ENCODE peak calls at places on chromosomes 6 and 20, in four cellular contexts. One of them, this sample, is unnamed.

GRCh38 chr20:52812231-52812847 is 159.8 kb upstream of the TSHZ2 start:
- DNase-seq in H1: no peak
- DNase-seq in mesendoderm: peak
- DNase-seq in H9: no peak
- DNase-seq in this sample: no peak

GRCh38 chr20:3727333-3728035 is 5.0 kb upstream of the HSPA12B start:
- DNase-seq in H1: no peak
- DNase-seq in mesendoderm: peak
- DNase-seq in H9: no peak
- DNase-seq in this sample: peak

GRCh38 chr6:31918069-31918725 is 9.3 kb upstream of the C2 start:
- DNase-seq in H1: no peak
- DNase-seq in mesendoderm: no peak
- DNase-seq in H9: no peak
- DNase-seq in this sample: no peak

GRCh38 chr20:36235892-36236785 is at the start of gene AAR2:
- DNase-seq in H1: peak
- DNase-seq in mesendoderm: peak
- DNase-seq in H9: peak
- DNase-seq in this sample: peak

GRCh38 chr6:143513410-143513809 is 1.9 kb upstream of the FUCA2 start:
- DNase-seq in H1: peak
- DNase-seq in mesendoderm: peak
- DNase-seq in H9: peak
- DNase-seq in this sample: no peak

GRCh38 chr6:44629636-44630035 is 242.1 kb downstream of the CDC5L start:
- DNase-seq in H1: no peak
- DNase-seq in mesendoderm: peak
- DNase-seq in H9: no peak
- DNase-seq in this sample: no peak

GRCh38 chr6:15266423-15266996 is 20.6 kb downstream of the JARID2 start:
- DNase-seq in H1: no peak
- DNase-seq in mesendoderm: peak
- DNase-seq in H9: no peak
- DNase-seq in this sample: no peak

GRCh38 chr20:44728835-44729342 is 13.7 kb downstream of the CCN5 start:
- DNase-seq in H1: peak
- DNase-seq in mesendoderm: peak
- DNase-seq in H9: peak
- DNase-seq in this sample: peak

GRCh38 chr6:139149383-139149782 is 14.5 kb downstream of the HECA start:
- DNase-seq in H1: no peak
- DNase-seq in mesendoderm: no peak
- DNase-seq in H9: no peak
- DNase-seq in this sample: peak

GRCh38 chr20:36847710-36848040 is 28.3 kb upstream of the TLDC2 start:
- DNase-seq in H1: no peak
- DNase-seq in mesendoderm: no peak
- DNase-seq in H9: no peak
- DNase-seq in this sample: peak

GRCh38 chr20:32509639-32510066 is 75.5 kb downstream of the NOL4L start:
- DNase-seq in H1: no peak
- DNase-seq in mesendoderm: no peak
- DNase-seq in H9: peak
- DNase-seq in this sample: peak

DNA sequence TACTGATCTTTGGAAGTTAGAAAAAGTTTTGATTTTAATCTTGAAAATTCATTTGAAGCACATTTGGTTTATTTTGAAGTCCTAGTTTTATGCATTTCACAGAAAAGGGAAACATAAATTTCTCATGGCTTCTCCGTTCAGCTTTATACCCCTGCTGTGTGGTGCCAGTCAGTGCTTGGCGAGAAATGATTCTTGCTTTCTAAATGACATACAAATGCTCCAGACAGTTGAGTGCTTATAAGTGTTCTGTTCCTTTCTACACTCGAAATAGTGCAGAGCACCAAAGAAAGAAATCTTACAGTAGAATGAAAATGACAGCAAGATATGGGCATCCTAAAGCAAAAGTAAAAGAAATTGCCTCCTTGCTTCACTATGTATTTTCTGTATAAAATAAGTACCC is 9.0 kb upstream of the ZNF292 start:
- DNase-seq in H1: no peak
- DNase-seq in mesendoderm: no peak
- DNase-seq in H9: no peak
- DNase-seq in this sample: no peak
- H4K5ac ChIP-seq in H1: no peak
- H4K5ac ChIP-seq in mesendoderm: no peak
- H4K5ac ChIP-seq in H9: no peak
- H4K5ac ChIP-seq in this sample: no peak

DNA sequence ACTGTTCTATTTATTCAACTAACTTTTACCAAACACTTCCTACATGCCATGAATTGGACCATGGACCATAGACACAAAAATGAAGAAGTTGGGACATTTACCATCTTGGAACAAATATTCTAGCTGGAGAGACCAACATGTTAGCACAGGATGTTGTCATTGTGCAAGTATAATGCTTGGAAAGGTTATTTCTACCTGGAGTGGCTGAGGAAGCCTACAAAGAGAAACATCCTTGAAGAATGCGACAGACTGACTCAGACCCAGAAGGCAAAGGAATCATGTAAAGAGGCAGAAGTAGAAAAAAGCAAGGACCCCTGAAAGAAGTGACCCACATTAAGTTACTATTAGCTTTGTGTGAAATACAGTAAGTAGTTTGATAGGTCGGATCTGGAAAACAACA is 180.9 kb downstream of the SOD2 start:
- DNase-seq in H1: no peak
- DNase-seq in mesendoderm: no peak
- DNase-seq in H9: no peak
- DNase-seq in this sample: no peak
- H4K5ac ChIP-seq in H1: no peak
- H4K5ac ChIP-seq in mesendoderm: no peak
- H4K5ac ChIP-seq in H9: no peak
- H4K5ac ChIP-seq in this sample: no peak

GRCh38 chr6:149694926-149695325 is 23.0 kb downstream of the LATS1 start:
- DNase-seq in H1: no peak
- DNase-seq in mesendoderm: no peak
- DNase-seq in H9: no peak
- DNase-seq in this sample: no peak
- H4K5ac ChIP-seq in H1: no peak
- H4K5ac ChIP-seq in mesendoderm: no peak
- H4K5ac ChIP-seq in H9: no peak
- H4K5ac ChIP-seq in this sample: no peak

GRCh38 chr6:158226655-158227512 is 58.7 kb downstream of the GTF2H5 start:
- DNase-seq in H1: no peak
- DNase-seq in mesendoderm: no peak
- DNase-seq in H9: no peak
- DNase-seq in this sample: no peak
- H4K5ac ChIP-seq in H1: no peak
- H4K5ac ChIP-seq in mesendoderm: no peak
- H4K5ac ChIP-seq in H9: no peak
- H4K5ac ChIP-seq in this sample: no peak

GRCh38 chr6:42078391-42078790 is 28.1 kb downstream of the TAF8 start:
- DNase-seq in H1: no peak
- DNase-seq in mesendoderm: no peak
- DNase-seq in H9: no peak
- DNase-seq in this sample: no peak
- H4K5ac ChIP-seq in H1: no peak
- H4K5ac ChIP-seq in mesendoderm: no peak
- H4K5ac ChIP-seq in H9: no peak
- H4K5ac ChIP-seq in this sample: no peak

GRCh38 chr6:17987576-17988421 is at the start of gene KIF13A:
- DNase-seq in H1: peak
- DNase-seq in mesendoderm: peak
- DNase-seq in H9: peak
- DNase-seq in this sample: peak
- H4K5ac ChIP-seq in H1: peak
- H4K5ac ChIP-seq in mesendoderm: no peak
- H4K5ac ChIP-seq in H9: no peak
- H4K5ac ChIP-seq in this sample: peak

GRCh38 chr6:40124924-40125323 is 190.7 kb upstream of the MOCS1 start:
- DNase-seq in H1: no peak
- DNase-seq in mesendoderm: no peak
- DNase-seq in H9: no peak
- DNase-seq in this sample: no peak

GRCh38 chr6:40125680-40126079 is 191.4 kb upstream of the MOCS1 start:
- DNase-seq in H1: no peak
- DNase-seq in mesendoderm: no peak
- DNase-seq in H9: no peak
- DNase-seq in this sample: no peak

GRCh38 chr6:40131675-40132074 is 197.4 kb upstream of the MOCS1 start:
- DNase-seq in H1: no peak
- DNase-seq in mesendoderm: no peak
- DNase-seq in H9: no peak
- DNase-seq in this sample: no peak

DNA sequence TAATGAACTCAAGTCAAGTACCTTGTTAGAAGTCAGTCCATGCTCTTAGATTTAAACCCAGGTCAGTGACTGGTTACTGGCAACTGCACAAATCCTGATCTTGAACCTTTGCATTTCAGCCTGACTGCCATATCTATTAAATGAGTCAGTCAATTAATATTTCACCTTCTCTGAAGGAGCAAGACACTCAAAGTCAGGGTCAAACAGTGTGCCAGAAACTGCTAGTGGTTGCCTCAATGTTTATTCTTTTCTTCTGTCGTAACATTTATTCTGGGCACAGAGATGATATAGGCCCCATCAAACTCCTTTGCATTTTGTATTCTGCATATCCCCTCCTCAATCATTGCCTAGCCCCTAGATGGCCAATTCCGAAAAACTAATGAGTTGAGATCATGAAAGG is 193.9 kb upstream of the MOCS1 start:
- DNase-seq in H1: no peak
- DNase-seq in mesendoderm: no peak
- DNase-seq in H9: no peak
- DNase-seq in this sample: no peak
- H4K5ac ChIP-seq in H1: no peak
- H4K5ac ChIP-seq in mesendoderm: no peak
- H4K5ac ChIP-seq in H9: no peak
- H4K5ac ChIP-seq in this sample: no peak